ENCODE peak calls at places on chromosomes 11 and 22, in four cellular contexts. U, S, T and A are unnamed samples.

GRCh38 chr22:24107668-24108067 is 73.6 kb upstream of the SUSD2 start:
- DNase-seq in U (peak; percentile 86), S (peak; percentile 93), T (no peak), A (no peak)

GRCh38 chr11:113179181-113179701 is 135.1 kb upstream of the TTC12 start:
- DNase-seq in U (no peak), S (no peak), T (no peak), A (no peak)

GRCh38 chr22:30013201-30013600 is 67.1 kb upstream of the HORMAD2 start:
- DNase-seq in U (no peak), S (no peak), T (no peak), A (no peak)

GRCh38 chr11:45663486-45664375 is 1.7 kb downstream of the CHST1 start:
- DNase-seq in U (peak; percentile 79), S (peak; percentile 9), T (no peak), A (no peak)

GRCh38 chr11:73729594-73730206 is 31.2 kb downstream of the RAB6A start:
- DNase-seq in U (no peak), S (no peak), T (no peak), A (no peak)

GRCh38 chr11:117913736-117914397 is 15.3 kb downstream of the TMPRSS13 start:
- DNase-seq in U (no peak), S (no peak), T (no peak), A (no peak)

GRCh38 chr11:128505449-128506058 is 81.8 kb downstream of the ETS1 start:
- DNase-seq in U (no peak), S (no peak), T (no peak), A (no peak)

GRCh38 chr22:20107471-20107901 is 8.4 kb upstream of the RANBP1 start:
- DNase-seq in U (peak; percentile 52), S (peak; percentile 18), T (no peak), A (no peak)

GRCh38 chr11:73760066-73760679 is 701 bp downstream of the RAB6A start:
- DNase-seq in U (peak; percentile 87), S (peak; percentile 71), T (peak; percentile 81), A (no peak)

GRCh38 chr11:61026121-61027031 is 54.9 kb downstream of the CD6 start:
- DNase-seq in U (no peak), S (no peak), T (no peak), A (no peak)

GRCh38 chr22:30422481-30423295 is 2.9 kb upstream of the MTFP1 start:
- DNase-seq in U (peak; percentile 85), S (peak; percentile 50), T (peak; percentile 80), A (peak; percentile 93)

GRCh38 chr22:24128631-24129601 is 52.4 kb upstream of the SUSD2 start:
- DNase-seq in U (no peak), S (no peak), T (no peak), A (no peak)

GRCh38 chr11:39011822-39012221 is 2413.8 kb upstream of the RAG2 start:
- DNase-seq in U (no peak), S (no peak), T (no peak), A (no peak)

GRCh38 chr22:40410731-40411505 is 40.5 kb downstream of the SGSM3 start:
- DNase-seq in U (no peak), S (no peak), T (peak; percentile 53), A (no peak)

GRCh38 chr11:96307748-96308133 is 35.3 kb downstream of the MAML2 start:
- DNase-seq in U (no peak), S (no peak), T (no peak), A (peak; percentile 81)

GRCh38 chr22:20503816-20504215 is 3.6 kb upstream of the MED15 start:
- DNase-seq in U (no peak), S (no peak), T (no peak), A (no peak)

GRCh38 chr11:109426442-109426841 is 4.5 kb downstream of the C11orf87 start:
- DNase-seq in U (no peak), S (no peak), T (no peak), A (no peak)

GRCh38 chr11:112797072-112797471 is 164.1 kb upstream of the NCAM1 start:
- DNase-seq in U (no peak), S (no peak), T (no peak), A (no peak)

GRCh38 chr22:41902932-41903421 is 11.9 kb downstream of the SHISA8 start:
- DNase-seq in U (peak; percentile 93), S (no peak), T (no peak), A (no peak)

GRCh38 chr11:94768602-94769511 is 701 bp downstream of the AMOTL1 start:
- DNase-seq in U (peak; percentile 85), S (peak; percentile 51), T (peak; percentile 83), A (no peak)

GRCh38 chr11:5596611-5597201 is at the start of gene TRIM6:
- DNase-seq in U (peak; percentile 88), S (peak; percentile 71), T (peak; percentile 82), A (peak; percentile 80)

GRCh38 chr22:44003776-44004460 is 20.2 kb upstream of the PARVB start:
- DNase-seq in U (no peak), S (no peak), T (peak; percentile 59), A (no peak)

GRCh38 chr22:37428649-37429586 is 1.6 kb upstream of the ELFN2 start:
- DNase-seq in U (no peak), S (no peak), T (no peak), A (peak; percentile 64)

GRCh38 chr11:20250644-20251247 is 90.5 kb upstream of the DBX1 start:
- DNase-seq in U (no peak), S (no peak), T (no peak), A (no peak)

GRCh38 chr22:19970479-19971275 is 29.1 kb upstream of the TXNRD2 start:
- DNase-seq in U (no peak), S (peak; percentile 71), T (peak; percentile 87), A (peak; percentile 44)

GRCh38 chr22:37552560-37553163 is 7.6 kb upstream of the CDC42EP1 start:
- DNase-seq in U (peak; percentile 89), S (peak; percentile 66), T (no peak), A (no peak)

GRCh38 chr11:35216962-35217667 is 78.1 kb downstream of the CD44 start:
- DNase-seq in U (no peak), S (no peak), T (no peak), A (no peak)

GRCh38 chr22:50259302-50259701 is 2.2 kb downstream of the MAPK12 start:
- DNase-seq in U (no peak), S (no peak), T (no peak), A (no peak)

GRCh38 chr11:111641339-111642015 is 39.2 kb downstream of the SIK2 start:
- DNase-seq in U (no peak), S (no peak), T (no peak), A (no peak)

GRCh38 chr11:27485930-27486773 is 13.6 kb upstream of the LGR4 start:
- DNase-seq in U (no peak), S (no peak), T (no peak), A (no peak)

GRCh38 chr22:49920859-49921258 is 2.4 kb downstream of the CRELD2 start:
- DNase-seq in U (no peak), S (no peak), T (no peak), A (no peak)

GRCh38 chr22:29344137-29344536 is 28.6 kb upstream of the RASL10A start:
- DNase-seq in U (no peak), S (no peak), T (peak; percentile 87), A (peak; percentile 64)

GRCh38 chr22:43829904-43830851 is 18.1 kb upstream of the EFCAB6 start:
- DNase-seq in U (peak; percentile 55), S (no peak), T (peak; percentile 71), A (no peak)

DNA sequence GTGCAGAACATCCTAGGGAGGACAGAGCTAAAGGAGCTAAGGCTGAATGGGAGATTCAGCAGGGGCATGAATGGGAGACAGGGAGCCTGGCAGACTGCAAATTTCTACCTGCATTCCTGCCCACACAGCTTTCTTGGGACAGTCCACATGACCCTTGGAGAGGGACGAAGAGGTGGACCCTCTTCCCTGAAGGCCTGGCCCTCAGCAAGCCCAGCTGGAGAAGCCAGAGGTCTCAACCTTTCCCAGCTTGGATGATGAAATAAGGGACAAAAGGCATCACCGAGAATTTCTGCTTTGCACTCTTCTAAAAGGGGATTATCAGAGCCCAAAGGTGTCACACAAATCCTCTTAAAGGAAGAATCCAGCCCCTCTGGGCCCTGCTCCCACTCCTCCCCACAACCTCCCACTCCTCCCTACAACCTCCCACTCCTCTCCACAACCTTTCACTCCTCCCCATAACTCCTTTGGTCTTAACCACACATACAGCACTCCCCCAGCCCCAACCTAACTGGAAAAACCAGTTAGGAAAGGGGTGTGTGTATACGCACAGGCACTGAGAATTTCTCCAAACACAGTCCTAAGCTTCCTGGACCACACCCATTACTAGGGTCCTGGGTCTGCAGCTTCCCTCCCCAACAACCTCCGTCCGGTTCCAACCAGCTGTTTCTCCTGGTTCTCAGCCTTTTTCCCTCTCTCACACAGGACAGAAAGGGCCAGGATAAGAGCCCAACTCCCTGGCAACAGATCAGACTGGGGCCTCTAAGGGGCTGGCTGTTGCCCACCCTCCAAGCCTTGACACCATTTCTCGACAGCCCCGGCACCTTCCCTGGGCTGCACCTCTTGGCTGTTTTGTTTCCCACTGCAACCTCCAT is 38.5 kb downstream of the RPL27A start:
- DNase-seq in U (no peak), S (no peak), T (no peak), A (no peak)
- H3K4me1 ChIP-seq in U (peaks cover 16% of the 10 kb centered on the region), S (peaks cover 53% of the 10 kb centered on the region), T (peaks cover 65% of the 10 kb centered on the region), A (peaks cover 60% of the 10 kb centered on the region)

GRCh38 chr11:119380160-119380815 is 1.2 kb downstream of the USP2 start:
- DNase-seq in U (peak; percentile 70), S (peak; percentile 38), T (no peak), A (no peak)

GRCh38 chr11:119380816-119381185 is 689 bp downstream of the USP2 start:
- DNase-seq in U (no peak), S (no peak), T (no peak), A (no peak)

GRCh38 chr11:119384332-119384731 is 2.8 kb upstream of the USP2 start:
- DNase-seq in U (no peak), S (no peak), T (no peak), A (no peak)

GRCh38 chr11:119381186-119381988 is at the start of gene USP2:
- DNase-seq in U (peak; percentile 99), S (peak; percentile 97), T (peak; percentile 98), A (peak; percentile 86)

DNA sequence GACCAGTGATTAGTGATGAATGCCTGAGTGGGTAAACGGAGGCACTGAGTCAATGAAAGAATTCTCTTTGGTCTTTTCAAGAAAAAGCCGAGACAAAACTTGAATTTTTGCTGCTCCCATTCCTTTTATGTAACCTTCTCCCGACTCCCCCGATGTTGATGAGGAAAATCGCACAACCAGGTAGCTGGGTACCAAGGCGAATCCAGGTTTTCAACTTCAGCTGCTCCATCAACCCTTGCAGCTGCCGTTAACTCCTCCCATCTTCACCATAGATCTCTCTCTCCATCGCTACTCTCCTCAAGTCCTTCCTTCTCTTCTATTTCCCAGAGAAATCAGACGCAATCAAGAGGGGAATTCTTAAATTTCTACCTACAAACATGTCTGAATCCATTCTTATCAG is 611 bp upstream of the USP2 start:
- DNase-seq in U (no peak), S (no peak), T (no peak), A (no peak)
- H3K27ac ChIP-seq in U (no peak overlapping the region), S (no peak overlapping the region), T (no peak overlapping the region), A (peak overlapping the region; percentile 17)

GRCh38 chr11:76288166-76288978 is 82.1 kb upstream of the WNT11 start:
- DNase-seq in U (no peak), S (no peak), T (no peak), A (no peak)
- H3K4me3 ChIP-seq in U (no peak overlapping the region), S (no peak overlapping the region), T (no peak overlapping the region), A (no peak overlapping the region)

GRCh38 chr11:1749020-1749758 is 1.2 kb downstream of the IFITM10 start:
- DNase-seq in U (no peak), S (no peak), T (peak; percentile 70), A (peak; percentile 21)
- H3K4me1 ChIP-seq in U (peaks cover 47% of the 10 kb centered on the region), S (peaks cover 6% of the 10 kb centered on the region), T (no peaks in the 10 kb centered on the region), A (peaks cover 31% of the 10 kb centered on the region)